ENCODE peak calls at places on chromosomes 7 and 10, in nine cellular contexts. P is tibial nerve, J is MCF 10A, M is IMR-90, O is BE2C, Y is NB4, Z is A549, F is Calu3, H is stomach. I is an unnamed sample.
A peak's percentile ranks its signal among the peaks of the same experiment; 100 is the strongest.

GRCh38 chr10:6601224-6601805 is 21.2 kb upstream of the PRKCQ start:
- DNase-seq in P (no peak), J (no peak), M (no peak), O (no peak), Y (no peak), Z (no peak), F (no peak), H (no peak), I (no peak)

GRCh38 chr7:27179503-27180430 is 5.3 kb downstream of the HOXA11 start:
- DNase-seq in P (peak; percentile 71), J (peak; percentile 69), M (peak; percentile 45), O (peak; percentile 70), Y (peak; percentile 89), Z (peak; percentile 95), F (peak; percentile 90), H (peak; percentile 47), I (no peak)

GRCh38 chr10:132943555-132944404 is 1.4 kb upstream of the CFAP46 start:
- DNase-seq in P (no peak), J (no peak), M (no peak), O (no peak), Y (no peak), Z (no peak), F (no peak), H (no peak), I (no peak)

GRCh38 chr7:40221836-40222235 is 87.0 kb downstream of the SUGCT start:
- DNase-seq in P (no peak), J (peak; percentile 69), M (peak; percentile 92), O (no peak), Y (no peak), Z (no peak), F (no peak), H (no peak), I (peak; percentile 85)

GRCh38 chr7:150514748-150515222 is at the start of gene GIMAP7:
- DNase-seq in P (no peak), J (no peak), M (no peak), O (no peak), Y (no peak), Z (no peak), F (no peak), H (no peak), I (no peak)

GRCh38 chr10:87656431-87657072 is 3.1 kb upstream of the PAPSS2 start:
- DNase-seq in P (no peak), J (peak; percentile 57), M (peak; percentile 52), O (peak; percentile 18), Y (peak; percentile 65), Z (peak; percentile 58), F (no peak), H (no peak), I (no peak)

GRCh38 chr10:19638173-19638872 is 177.9 kb upstream of the PLXDC2 start:
- DNase-seq in P (no peak), J (peak; percentile 53), M (peak; percentile 95), O (no peak), Y (peak; percentile 29), Z (peak; percentile 3), F (no peak), H (no peak), I (no peak)

GRCh38 chr7:105846404-105846803 is 30.0 kb downstream of the ATXN7L1 start:
- DNase-seq in P (no peak), J (no peak), M (no peak), O (no peak), Y (no peak), Z (no peak), F (no peak), H (no peak), I (no peak)

GRCh38 chr7:130367088-130367755 is 13.1 kb upstream of the CPA1 start:
- DNase-seq in P (no peak), J (no peak), M (no peak), O (no peak), Y (no peak), Z (no peak), F (no peak), H (no peak), I (no peak)

GRCh38 chr7:80273327-80273726 is 138.7 kb downstream of the GNAI1 start:
- DNase-seq in P (no peak), J (peak; percentile 88), M (peak; percentile 65), O (no peak), Y (no peak), Z (no peak), F (no peak), H (no peak), I (no peak)

GRCh38 chr7:23615331-23615730 is 18.1 kb downstream of the CCDC126 start:
- DNase-seq in P (no peak), J (no peak), M (peak; percentile 34), O (no peak), Y (no peak), Z (no peak), F (no peak), H (no peak), I (no peak)

GRCh38 chr10:24616536-24616935 is 107.2 kb downstream of the ARHGAP21 start:
- DNase-seq in P (no peak), J (no peak), M (peak; percentile 43), O (no peak), Y (no peak), Z (no peak), F (no peak), H (no peak), I (no peak)

GRCh38 chr7:98192781-98193457 is 18.3 kb upstream of the BHLHA15 start:
- DNase-seq in P (no peak), J (no peak), M (peak; percentile 4), O (no peak), Y (no peak), Z (no peak), F (no peak), H (no peak), I (no peak)

GRCh38 chr10:117074621-117075020 is 63.4 kb downstream of the VAX1 start:
- DNase-seq in P (no peak), J (peak; percentile 52), M (no peak), O (no peak), Y (no peak), Z (no peak), F (no peak), H (no peak), I (no peak)
- TF ChIP-seq CTCF in P (no peak), J (peak; percentile 33), M (no peak), O (no peak), Y (no peak), Z (peak; percentile 20), F (no peak), H (no peak), I (no peak)

GRCh38 chr10:49408437-49409306 is 12.8 kb upstream of the DRGX start:
- DNase-seq in P (no peak), J (peak; percentile 11), M (no peak), O (peak; percentile 28), Y (peak; percentile 54), Z (no peak), F (no peak), H (no peak), I (no peak)
- TF ChIP-seq CTCF in P (no peak), J (no peak), M (no peak), O (peak; percentile 50), Y (peak; percentile 45), Z (no peak), F (no peak), H (no peak), I (no peak)

GRCh38 chr7:158442260-158442659 is 145.4 kb downstream of the PTPRN2 start:
- DNase-seq in P (no peak), J (peak; percentile 27), M (no peak), O (no peak), Y (peak; percentile 30), Z (peak; percentile 41), F (no peak), H (no peak), I (no peak)
- TF ChIP-seq CTCF in P (no peak), J (peak; percentile 27), M (no peak), O (peak; percentile 44), Y (peak; percentile 23), Z (no peak), F (peak; percentile 16), H (no peak), I (no peak)

GRCh38 chr7:127530148-127530547 is 55.2 kb downstream of the GCC1 start:
- DNase-seq in P (no peak), J (no peak), M (no peak), O (no peak), Y (no peak), Z (no peak), F (no peak), H (no peak), I (no peak)

GRCh38 chr7:127532736-127533135 is 52.7 kb downstream of the GCC1 start:
- DNase-seq in P (no peak), J (no peak), M (no peak), O (no peak), Y (no peak), Z (no peak), F (no peak), H (no peak), I (no peak)

GRCh38 chr7:127532151-127532550 is 53.2 kb downstream of the GCC1 start:
- DNase-seq in P (no peak), J (no peak), M (no peak), O (peak; percentile 65), Y (no peak), Z (no peak), F (no peak), H (peak; percentile 37), I (no peak)

GRCh38 chr7:127525866-127526456 is 59.4 kb downstream of the GCC1 start:
- DNase-seq in P (no peak), J (no peak), M (no peak), O (no peak), Y (no peak), Z (no peak), F (no peak), H (no peak), I (no peak)

DNA sequence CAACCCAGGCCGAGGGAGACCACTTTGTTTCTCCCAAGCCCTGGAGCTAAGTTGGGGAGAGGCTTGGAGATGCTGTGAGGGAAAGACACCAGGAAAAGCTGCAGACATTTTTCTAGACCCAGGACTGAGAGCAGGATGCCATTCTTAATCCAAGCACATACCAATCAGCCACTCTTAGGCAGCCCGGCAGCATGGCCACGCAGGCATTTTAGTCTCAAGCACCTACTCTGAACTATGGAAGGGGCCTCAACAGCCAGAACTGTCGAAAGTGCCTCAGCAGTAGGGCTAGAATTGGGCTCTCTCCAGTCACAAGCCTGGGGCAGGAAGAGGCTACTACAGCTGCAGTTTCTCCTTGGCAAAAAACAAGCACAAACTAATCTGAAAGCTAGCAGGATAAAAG is 57.8 kb downstream of the GCC1 start:
- DNase-seq in P (no peak), J (no peak), M (no peak), O (no peak), Y (no peak), Z (no peak), F (no peak), H (no peak), I (no peak)
- TF ChIP-seq CTCF in P (no peak), J (no peak), M (no peak), O (no peak), Y (no peak), Z (no peak), F (no peak), H (no peak), I (no peak)

GRCh38 chr10:90650858-90651257 is 207.0 kb downstream of the HTR7 start:
- DNase-seq in P (no peak), J (no peak), M (no peak), O (no peak), Y (no peak), Z (no peak), F (no peak), H (no peak), I (no peak)

GRCh38 chr10:90652519-90652918 is 205.3 kb downstream of the HTR7 start:
- DNase-seq in P (no peak), J (peak; percentile 49), M (peak; percentile 20), O (no peak), Y (peak; percentile 9), Z (no peak), F (no peak), H (no peak), I (no peak)
- TF ChIP-seq CTCF in P (no peak), J (peak; percentile 57), M (peak; percentile 46), O (peak; percentile 31), Y (peak; percentile 24), Z (peak; percentile 12), F (no peak), H (no peak), I (peak; percentile 45)